ENCODE peak calls at places on chromosome 11, in nine cellular contexts. L is GM23338, E is fibroblast of lung, W is MM.1S, S is mammary epithelial cell, Z is HCT116, C is HepG2, O is GM23248, H is neural progenitor cell. J is an unnamed sample. For H3K4me1, the result is how much of the 10 kb centered on the place peaks cover.

GRCh38 chr11:20161923-20162322 is 1.6 kb upstream of the DBX1 start:
- DNase-seq in L (peak), E (no peak), W (no peak), S (no peak), Z (no peak), C (no peak), O (no peak), H (peak), J (no peak)

GRCh38 chr11:130646881-130647280 is 198.4 kb downstream of the ADAMTS15 start:
- DNase-seq in L (no peak), E (peak), W (no peak), S (no peak), Z (no peak), C (no peak), O (no peak), H (no peak), J (no peak)

GRCh38 chr11:134569195-134569594 is 157.2 kb upstream of the B3GAT1 start:
- DNase-seq in L (no peak), E (no peak), W (no peak), S (no peak), Z (no peak), C (no peak), O (no peak), H (no peak), J (no peak)

GRCh38 chr11:3631331-3631730 is 10.5 kb downstream of the ART5 start:
- DNase-seq in L (no peak), E (no peak), W (no peak), S (peak), Z (no peak), C (no peak), O (peak), H (no peak), J (no peak)

GRCh38 chr11:8988329-8989234 is 15.2 kb downstream of the NRIP3 start:
- DNase-seq in L (no peak), E (peak), W (no peak), S (peak), Z (no peak), C (no peak), O (peak), H (no peak), J (no peak)

GRCh38 chr11:1655168-1656060 is 25.8 kb downstream of the KRTAP5-5 start:
- DNase-seq in L (no peak), E (no peak), W (no peak), S (peak), Z (no peak), C (no peak), O (no peak), H (no peak), J (no peak)

GRCh38 chr11:100574894-100575769 is 112.0 kb upstream of the ARHGAP42 start:
- DNase-seq in L (peak), E (peak), W (peak), S (peak), Z (peak), C (peak), O (peak), H (no peak), J (peak)

GRCh38 chr11:96109265-96110030 is 185.5 kb upstream of the MTMR2 start:
- DNase-seq in L (no peak), E (peak), W (no peak), S (peak), Z (no peak), C (peak), O (peak), H (no peak), J (no peak)

GRCh38 chr11:69249641-69250502 is 44.1 kb upstream of the MYEOV start:
- DNase-seq in L (peak), E (peak), W (peak), S (no peak), Z (no peak), C (no peak), O (peak), H (peak), J (no peak)

GRCh38 chr11:19395050-19395449 is 154.3 kb upstream of the E2F8 start:
- DNase-seq in L (peak), E (no peak), W (no peak), S (no peak), Z (no peak), C (no peak), O (no peak), H (no peak), J (no peak)

GRCh38 chr11:118434123-118434552 is 2.2 kb upstream of the KMT2A start:
- DNase-seq in L (peak), E (peak), W (no peak), S (no peak), Z (no peak), C (peak), O (peak), H (no peak), J (no peak)

GRCh38 chr11:13761250-13761649 is 92.8 kb downstream of the FAR1 start:
- DNase-seq in L (no peak), E (peak), W (no peak), S (no peak), Z (no peak), C (no peak), O (peak), H (no peak), J (no peak)

GRCh38 chr11:2797741-2798361 is 87.7 kb downstream of the CDKN1C start:
- DNase-seq in L (no peak), E (no peak), W (no peak), S (no peak), Z (no peak), C (no peak), O (no peak), H (no peak), J (no peak)

GRCh38 chr11:125346565-125347260 is 149.4 kb downstream of the FEZ1 start:
- DNase-seq in L (no peak), E (no peak), W (no peak), S (no peak), Z (no peak), C (no peak), O (no peak), H (no peak), J (no peak)
- H3K4me1 ChIP-seq in L (under half), E (under half), W (under half), S (under half), Z (under half), C (under half), O (under half), H (half or more), J (under half)

DNA sequence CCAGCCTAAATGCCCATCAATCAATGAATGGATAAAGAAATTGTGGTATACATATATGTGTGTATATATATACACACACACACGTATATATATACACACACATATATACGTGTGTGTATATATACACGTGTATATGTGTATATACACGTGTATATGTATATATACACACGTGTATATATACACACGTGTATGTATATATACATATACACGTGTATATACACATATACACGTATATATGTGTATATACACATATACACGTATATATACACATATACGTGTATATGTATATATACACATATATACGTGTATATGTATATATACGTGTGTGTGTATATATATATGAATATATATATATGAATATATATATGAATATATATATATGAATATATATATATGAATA is 54.1 kb downstream of the C2CD3 start:
- DNase-seq in L (no peak), E (no peak), W (no peak), S (no peak), Z (no peak), C (no peak), O (no peak), H (no peak), J (no peak)
- TF ChIP-seq EZH2 in L (no peak), E (no peak), W (no peak), S (no peak), Z (no peak), C (no peak), O (no peak), H (no peak), J (no peak)

GRCh38 chr11:113240389-113240788 is 74.0 kb upstream of the TTC12 start:
- DNase-seq in L (no peak), E (no peak), W (no peak), S (no peak), Z (no peak), C (no peak), O (no peak), H (no peak), J (no peak)
- H3K4me1 ChIP-seq in L (under half), E (under half), W (under half), S (under half), Z (under half), C (under half), O (under half), H (under half), J (under half)

GRCh38 chr11:17718510-17718962 is 835 bp upstream of the MYOD1 start:
- DNase-seq in L (peak), E (no peak), W (no peak), S (no peak), Z (no peak), C (no peak), O (no peak), H (no peak), J (no peak)
- TF ChIP-seq EZH2 in L (peak), E (peak), W (no peak), S (no peak), Z (no peak), C (no peak), O (no peak), H (no peak), J (no peak)

GRCh38 chr11:63906585-63906984 is 10.4 kb downstream of the RCOR2 start:
- DNase-seq in L (peak), E (no peak), W (no peak), S (no peak), Z (no peak), C (no peak), O (peak), H (peak), J (peak)
- H3K4me1 ChIP-seq in L (half or more), E (under half), W (under half), S (under half), Z (under half), C (under half), O (under half), H (under half), J (under half)

GRCh38 chr11:57476883-57477506 is 16.7 kb downstream of the RTN4RL2 start:
- DNase-seq in L (peak), E (peak), W (peak), S (peak), Z (no peak), C (no peak), O (peak), H (peak), J (no peak)
- TF ChIP-seq EZH2 in L (no peak), E (peak), W (no peak), S (no peak), Z (no peak), C (no peak), O (no peak), H (peak), J (no peak)

GRCh38 chr11:64846998-64847666 is 2.7 kb upstream of the CDC42BPG start:
- DNase-seq in L (peak), E (peak), W (peak), S (peak), Z (peak), C (peak), O (peak), H (peak), J (peak)

GRCh38 chr11:64848214-64848778 is 3.8 kb upstream of the CDC42BPG start:
- DNase-seq in L (no peak), E (no peak), W (no peak), S (no peak), Z (no peak), C (no peak), O (no peak), H (no peak), J (no peak)

GRCh38 chr11:64850979-64851567 is 6.6 kb upstream of the CDC42BPG start:
- DNase-seq in L (peak), E (no peak), W (peak), S (no peak), Z (no peak), C (no peak), O (peak), H (no peak), J (no peak)

GRCh38 chr11:64849600-64850356 is 5.3 kb upstream of the CDC42BPG start:
- DNase-seq in L (no peak), E (no peak), W (no peak), S (no peak), Z (no peak), C (no peak), O (peak), H (no peak), J (no peak)

DNA sequence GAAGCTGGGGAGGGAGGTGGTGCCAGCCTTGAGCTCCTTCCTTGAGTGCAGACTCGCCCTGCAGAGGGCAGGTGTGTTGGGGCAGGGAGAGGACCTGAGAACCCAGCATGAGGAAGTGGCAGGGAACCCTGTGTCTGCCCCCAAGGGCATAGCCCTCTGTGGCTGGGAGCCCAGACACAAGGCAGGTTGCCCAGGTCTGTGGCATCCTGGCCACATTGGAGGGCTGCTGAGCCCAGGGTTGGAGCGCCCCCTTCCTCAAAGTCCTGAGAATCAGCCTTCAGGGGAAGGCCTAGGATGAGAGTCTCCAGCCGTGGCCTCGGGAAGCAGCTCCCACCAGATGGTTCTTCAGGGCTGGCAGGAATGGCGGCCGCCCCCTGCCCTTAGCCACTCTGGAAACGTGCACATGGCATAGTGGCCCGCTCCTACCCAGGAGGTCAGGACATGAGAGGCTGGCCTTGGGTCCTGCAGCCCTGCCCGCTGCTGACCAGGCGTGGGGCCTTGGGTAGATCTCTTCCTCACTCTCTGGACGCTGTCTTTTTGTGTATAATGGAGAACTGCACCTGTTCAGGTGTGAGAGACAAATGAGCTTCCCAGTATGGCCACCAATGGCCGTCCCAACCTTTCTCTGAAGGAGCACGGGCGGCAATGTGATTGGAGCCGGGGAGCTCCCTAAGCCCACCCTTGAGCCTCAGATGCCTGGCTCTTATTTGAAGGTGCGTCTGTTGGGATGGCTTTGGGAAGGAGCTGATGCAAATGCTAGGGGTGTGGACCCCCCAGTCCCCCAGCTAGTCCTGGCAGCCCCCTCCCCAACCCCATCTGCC is 4.5 kb upstream of the CDC42BPG start:
- DNase-seq in L (peak), E (no peak), W (peak), S (no peak), Z (no peak), C (no peak), O (no peak), H (peak), J (no peak)
- H3K4me1 ChIP-seq in L (under half), E (under half), W (half or more), S (under half), Z (half or more), C (half or more), O (under half), H (under half), J (under half)

DNA sequence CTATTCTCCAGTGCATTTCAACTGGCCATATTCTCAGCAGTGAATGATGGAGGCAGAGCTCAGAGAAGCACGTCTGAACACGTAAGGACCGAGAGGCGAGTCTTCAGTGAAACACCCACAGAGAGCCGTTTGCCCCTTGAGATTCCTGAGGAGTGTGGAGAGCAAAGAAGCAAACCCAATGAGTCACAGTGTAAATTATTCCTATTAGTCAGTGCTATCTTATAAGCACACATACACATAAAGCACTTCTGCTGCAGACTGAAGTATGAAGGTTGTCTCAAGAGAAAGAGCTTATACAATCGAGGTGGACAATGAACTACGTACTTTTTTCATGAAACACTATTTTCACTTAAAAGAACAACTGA is 37.4 kb downstream of the GALNT18 start:
- DNase-seq in L (no peak), E (peak), W (no peak), S (peak), Z (peak), C (no peak), O (peak), H (no peak), J (peak)
- TF ChIP-seq EZH2 in L (no peak), E (no peak), W (no peak), S (no peak), Z (no peak), C (no peak), O (no peak), H (no peak), J (no peak)

J was measured in A673.